ENCODE peak calls at places on chromosomes 12 and 14, in four cellular contexts. W is mesendoderm, M is IMR-90, R is H1. P is an unnamed sample.

GRCh38 chr14:104732931-104733681 is 9.1 kb downstream of the ADSS1 start:
- DNase-seq in W (no peak), R (no peak), M (no peak), P (no peak)

GRCh38 chr14:24187538-24187915 is 1.1 kb downstream of the IPO4 start:
- DNase-seq in W (no peak), R (no peak), M (no peak), P (no peak)

GRCh38 chr12:109153711-109154434 is 37.5 kb downstream of the ACACB start:
- DNase-seq in M (no peak), W (peak), R (no peak), P (peak)

GRCh38 chr14:65019944-65020566 is 33.4 kb downstream of the FNTB start:
- DNase-seq in M (peak), R (no peak), W (peak), P (peak)

GRCh38 chr12:120797677-120798642 is 72.3 kb downstream of the ACADS start:
- DNase-seq in W (peak), R (no peak), M (no peak), P (no peak)

GRCh38 chr12:117912756-117913155 is 56.0 kb downstream of the KSR2 start:
- DNase-seq in M (no peak), W (no peak), R (no peak), P (no peak)

GRCh38 chr12:123062682-123063426 is 82.4 kb downstream of the ARL6IP4 start:
- DNase-seq in W (no peak), R (no peak), M (peak), P (no peak)

GRCh38 chr12:16509411-16509810 is 96.6 kb downstream of the LMO3 start:
- DNase-seq in R (no peak), W (no peak), M (no peak), P (no peak)

GRCh38 chr12:91732086-91732485 is 413.6 kb downstream of the BTG1 start:
- DNase-seq in R (no peak), W (no peak), M (peak), P (no peak)

GRCh38 chr14:93103392-93104080 is 12.2 kb downstream of the ITPK1 start:
- DNase-seq in M (no peak), W (no peak), R (no peak), P (no peak)

GRCh38 chr12:75103822-75104221 is 105.8 kb downstream of the KCNC2 start:
- DNase-seq in R (no peak), W (no peak), M (no peak), P (no peak)

GRCh38 chr12:51977320-51977753 is 25.8 kb downstream of the ACVR1B start:
- DNase-seq in M (no peak), R (no peak), W (no peak), P (no peak)

GRCh38 chr14:55074662-55075061 is 23.2 kb downstream of the MAPK1IP1L start:
- DNase-seq in M (peak), W (peak), R (no peak), P (no peak)

GRCh38 chr12:11875414-11875935 is 195.3 kb upstream of the BCL2L14 start:
- DNase-seq in W (peak), R (no peak), M (no peak), P (no peak)

GRCh38 chr14:56590535-56590951 is 10.9 kb downstream of the TMEM260 start:
- DNase-seq in M (no peak), R (no peak), W (peak), P (peak)

GRCh38 chr12:109625131-109625559 is 51.6 kb downstream of the MVK start:
- DNase-seq in R (no peak), M (peak), W (no peak), P (no peak)

GRCh38 chr12:39610626-39611025 is 9.0 kb downstream of the ABCD2 start:
- DNase-seq in R (no peak), W (no peak), M (no peak), P (no peak)

GRCh38 chr12:54306925-54307731 is 6.3 kb upstream of the NFE2 start:
- DNase-seq in W (no peak), R (no peak), M (no peak), P (peak)

GRCh38 chr14:68124885-68125731 is 305.5 kb downstream of the RAD51B start:
- DNase-seq in M (peak), W (peak), R (no peak), P (no peak)

GRCh38 chr12:107458990-107459389 is 226.6 kb upstream of the PWP1 start:
- DNase-seq in W (no peak), M (no peak), R (no peak), P (no peak)

GRCh38 chr14:95092723-95093122 is 64.6 kb downstream of the DICER1 start:
- DNase-seq in M (no peak), R (no peak), W (no peak), P (no peak)

GRCh38 chr12:106918746-106919145 is 37.0 kb upstream of the TMEM263 start:
- DNase-seq in R (peak), M (peak), W (peak), P (peak)

GRCh38 chr14:89304972-89305703 is 111.9 kb downstream of the FOXN3 start:
- DNase-seq in M (peak), W (peak), R (no peak), P (no peak)

GRCh38 chr14:89298056-89298834 is 118.8 kb downstream of the FOXN3 start:
- DNase-seq in W (no peak), R (no peak), M (no peak), P (no peak)

GRCh38 chr14:89299587-89299986 is 117.4 kb downstream of the FOXN3 start:
- DNase-seq in W (no peak), M (no peak), R (no peak), P (no peak)

GRCh38 chr14:89303452-89304435 is 113.3 kb downstream of the FOXN3 start:
- DNase-seq in W (peak), R (no peak), M (peak), P (no peak)

DNA sequence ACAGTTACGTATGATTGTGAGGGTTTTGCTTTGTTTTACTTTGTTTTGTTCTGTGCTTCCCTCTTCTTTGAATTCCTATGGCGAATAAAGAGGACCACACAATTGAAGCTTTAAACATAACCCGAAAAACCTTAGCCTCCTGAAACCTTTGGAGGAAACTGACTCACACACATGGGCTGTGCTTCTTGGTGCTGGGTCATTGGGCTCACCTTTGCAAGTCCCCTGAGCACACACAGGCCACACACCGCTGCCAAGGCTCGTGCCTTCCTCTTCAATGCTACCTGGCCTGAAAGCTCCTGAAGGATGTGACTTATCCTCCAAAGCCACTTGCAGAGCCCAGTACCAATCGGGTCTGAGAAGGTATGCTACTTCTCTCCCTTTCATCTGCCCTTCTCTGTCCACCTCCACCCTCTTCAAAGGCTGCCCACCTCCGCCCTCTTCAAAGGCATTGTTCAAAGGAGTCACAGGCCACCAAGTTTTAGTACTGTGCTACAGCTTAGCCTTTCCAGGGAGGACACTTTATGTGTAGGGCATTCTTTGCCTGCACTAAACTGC is 114.6 kb downstream of the FOXN3 start:
- DNase-seq in M (no peak), R (no peak), W (no peak), P (no peak)
- H4K5ac ChIP-seq in M (peak), R (no peak), W (no peak), P (no peak)

GRCh38 chr14:91010153-91010533 is 50.3 kb downstream of the RPS6KA5 start:
- DNase-seq in M (no peak), R (no peak), W (no peak), P (no peak)

GRCh38 chr14:91012050-91012449 is 48.4 kb downstream of the RPS6KA5 start:
- DNase-seq in R (no peak), M (no peak), W (no peak), P (no peak)

GRCh38 chr14:91005716-91006115 is 54.7 kb downstream of the RPS6KA5 start:
- DNase-seq in W (no peak), M (no peak), R (no peak), P (no peak)

GRCh38 chr14:91008759-91009409 is 51.6 kb downstream of the RPS6KA5 start:
- DNase-seq in W (no peak), M (no peak), R (no peak), P (no peak)

DNA sequence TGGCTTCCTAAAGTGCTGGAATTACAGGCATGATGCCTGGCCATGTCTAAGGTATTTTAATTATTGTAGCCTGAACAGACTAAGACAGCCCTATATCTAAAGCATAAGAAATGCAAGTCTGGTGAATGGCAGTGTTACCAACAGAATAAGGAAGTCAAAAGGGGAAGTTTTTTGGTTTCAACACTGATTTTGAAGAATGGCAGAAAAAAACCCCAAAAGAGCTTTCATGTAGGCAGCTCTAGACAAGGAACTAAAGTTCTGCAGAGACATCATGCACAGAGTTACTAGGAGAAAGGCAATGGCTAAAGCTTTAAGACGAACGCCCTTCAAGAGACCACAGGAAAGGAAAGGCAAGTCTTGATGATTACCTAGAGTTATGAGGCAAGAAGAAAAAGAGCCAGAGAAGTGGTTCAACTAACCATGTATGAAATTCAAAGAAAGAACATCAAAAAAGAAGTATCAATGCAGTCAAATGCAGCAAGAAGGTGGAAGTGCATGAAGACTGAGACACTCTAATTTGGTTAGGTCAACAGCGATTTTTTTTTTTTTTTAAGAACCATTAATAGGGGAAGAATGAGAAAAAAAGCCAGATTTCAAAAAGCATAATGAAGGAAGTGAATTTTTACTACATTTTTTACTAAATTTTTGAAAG is 50.8 kb downstream of the RPS6KA5 start:
- DNase-seq in W (no peak), M (no peak), R (no peak), P (no peak)
- H3K4me2 ChIP-seq in W (no peak), M (no peak), R (no peak), P (no peak)

GRCh38 chr12:114683709-114684097 is 272 bp downstream of the TBX3 start:
- DNase-seq in W (no peak), M (no peak), R (no peak), P (no peak)
- H4K8ac ChIP-seq in W (no peak), M (peak), R (no peak), P (no peak)

GRCh38 chr14:100780246-100780645 is 45.7 kb upstream of the MEG3 start:
- DNase-seq in M (no peak), R (no peak), W (no peak), P (no peak)
- H4K5ac ChIP-seq in M (no peak), R (no peak), W (no peak), P (no peak)

DNA sequence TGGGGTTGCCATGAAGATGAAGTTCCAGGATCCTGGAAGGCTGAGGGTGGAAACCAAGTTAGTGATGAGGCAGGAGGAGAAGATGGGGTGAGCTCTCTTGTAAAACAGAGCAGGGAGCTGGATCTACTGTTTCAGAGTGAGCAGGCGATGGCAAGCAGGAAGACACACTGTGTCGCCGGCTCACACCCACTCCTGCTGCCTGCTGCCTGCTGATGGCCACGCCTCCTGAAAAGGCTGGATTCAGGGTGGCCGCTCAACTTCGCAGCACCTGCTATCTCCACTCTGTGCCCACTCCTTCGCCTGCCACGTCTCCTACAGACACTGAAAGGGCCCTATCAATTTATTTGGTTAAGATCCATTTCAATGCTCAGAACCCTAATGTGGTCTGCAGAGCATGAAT is 96.1 kb downstream of the RBM19 start:
- DNase-seq in R (no peak), W (no peak), M (no peak), P (no peak)
- H3K4me2 ChIP-seq in R (no peak), W (no peak), M (no peak), P (no peak)

DNA sequence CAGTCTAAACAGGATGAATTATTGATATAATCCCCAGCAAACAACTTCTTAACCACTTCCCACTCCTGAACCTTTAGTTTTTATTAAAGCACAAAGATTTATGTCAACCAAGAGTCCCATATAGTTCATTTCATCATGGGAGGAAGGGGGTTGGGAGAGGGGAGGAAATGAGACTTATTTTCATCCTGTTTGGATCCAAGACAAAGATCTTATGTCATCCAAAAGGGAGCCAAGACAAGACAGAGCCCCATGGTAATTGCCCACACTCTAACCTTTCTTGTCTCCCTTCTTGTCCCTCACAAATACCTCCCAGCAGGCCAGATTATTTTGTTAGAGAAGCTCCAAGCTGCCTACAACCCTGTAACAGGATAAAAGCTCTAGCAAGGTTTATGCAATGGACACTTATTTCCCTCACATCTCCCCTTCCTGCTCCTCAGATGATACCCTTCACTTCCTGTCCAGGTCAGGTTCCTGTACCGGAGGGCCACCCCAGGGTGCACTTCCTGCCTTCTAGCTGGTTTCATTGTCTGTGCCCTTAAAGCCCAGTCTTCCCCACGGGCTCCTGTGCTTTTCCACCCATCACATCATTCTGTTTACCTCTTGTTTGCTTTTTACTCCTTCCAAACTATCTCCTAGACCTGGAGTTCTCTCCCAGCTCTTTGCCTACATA is 123.6 kb upstream of the MDM1 start:
- DNase-seq in W (no peak), M (peak), R (no peak), P (no peak)
- H4K8ac ChIP-seq in W (no peak), M (no peak), R (no peak), P (peak)

GRCh38 chr12:58086930-58087329 is 145.6 kb downstream of the ATP23 start:
- DNase-seq in R (no peak), W (no peak), M (no peak), P (no peak)
- H4K5ac ChIP-seq in R (no peak), W (no peak), M (no peak), P (no peak)